ENCODE peak calls at places on chromosomes 3 and 15, in six cellular contexts. R is left ventricle myocardium inferior; L is OCI-LY7; W is upper lobe of right lung; J is psoas muscle; X is CD8-positive, alpha-beta memory T cell. G is an unnamed sample.

GRCh38 chr3:177320765-177321247 is 123.5 kb upstream of the TBL1XR1 start:
- DNase-seq in R (no peak), L (peak), X (no peak), J (no peak), W (no peak), G (peak)

GRCh38 chr15:52745326-52746161 is 44.6 kb downstream of the ONECUT1 start:
- DNase-seq in X (no peak), J (no peak), L (no peak), R (no peak), W (no peak), G (no peak)

GRCh38 chr15:40451497-40452158 is 10.9 kb downstream of the BAHD1 start:
- DNase-seq in W (no peak), X (no peak), R (no peak), L (no peak), J (no peak), G (no peak)

GRCh38 chr15:70196314-70197291 is 98.9 kb upstream of the TLE3 start:
- DNase-seq in L (peak), W (peak), X (no peak), R (no peak), J (peak), G (no peak)

GRCh38 chr3:98823791-98824190 is 60.7 kb downstream of the ST3GAL6 start:
- DNase-seq in R (no peak), J (no peak), W (no peak), L (no peak), X (no peak), G (no peak)

GRCh38 chr3:131705558-131706051 is 202.8 kb upstream of the MRPL3 start:
- DNase-seq in L (no peak), R (no peak), J (no peak), X (no peak), W (no peak), G (no peak)

GRCh38 chr3:187686874-187687273 is 15.5 kb downstream of the RTP2 start:
- DNase-seq in R (no peak), X (no peak), L (no peak), J (no peak), W (no peak), G (no peak)

GRCh38 chr3:107065094-107065861 is 312.0 kb upstream of the CCDC54 start:
- DNase-seq in X (no peak), R (no peak), J (peak), L (no peak), W (no peak), G (peak)

GRCh38 chr3:100401674-100402036 is 316 bp downstream of the LNP1 start:
- DNase-seq in J (peak), R (peak), X (peak), W (peak), L (peak), G (no peak)

GRCh38 chr15:68224546-68225250 is 4.8 kb downstream of the CLN6 start:
- DNase-seq in J (no peak), R (no peak), W (no peak), X (no peak), L (peak), G (peak)

GRCh38 chr3:13686332-13686731 is 137.4 kb downstream of the FBLN2 start:
- DNase-seq in R (no peak), X (no peak), W (no peak), J (no peak), L (no peak), G (no peak)

GRCh38 chr3:123780656-123781055 is 103.5 kb downstream of the MYLK start:
- DNase-seq in R (no peak), J (no peak), X (no peak), W (no peak), L (no peak), G (no peak)

GRCh38 chr3:45929042-45929679 is 14.1 kb upstream of the CXCR6 start:
- DNase-seq in J (no peak), L (peak), X (peak), R (no peak), W (peak), G (no peak)

GRCh38 chr15:19987389-19988048 is 554.1 kb downstream of the GOLGA6L6 start:
- DNase-seq in W (no peak), X (no peak), J (no peak), L (peak), R (no peak), G (peak)

GRCh38 chr3:27628029-27628750 is 93.9 kb downstream of the EOMES start:
- DNase-seq in L (no peak), W (no peak), R (no peak), X (no peak), J (no peak), G (peak)

GRCh38 chr3:9402410-9403228 is 5.2 kb downstream of the SETD5 start:
- DNase-seq in W (no peak), J (no peak), L (no peak), X (no peak), R (no peak), G (no peak)

GRCh38 chr3:174862101-174862500 is 3.0 kb downstream of the NAALADL2 start:
- DNase-seq in L (no peak), J (no peak), X (no peak), R (no peak), W (no peak), G (no peak)

GRCh38 chr3:55907616-55908015 is 420.5 kb upstream of the WNT5A start:
- DNase-seq in X (no peak), R (no peak), W (no peak), J (no peak), L (no peak), G (no peak)

GRCh38 chr3:164199982-164200823 is 878.1 kb downstream of the SI start:
- DNase-seq in W (no peak), R (no peak), X (no peak), J (no peak), L (no peak), G (no peak)

GRCh38 chr15:40310001-40310959 is 2.5 kb upstream of the PLCB2 start:
- DNase-seq in R (peak), L (peak), W (peak), J (peak), X (peak), G (peak)

GRCh38 chr15:31330111-31330785 is 3.6 kb downstream of the KLF13 start:
- DNase-seq in L (no peak), X (no peak), J (no peak), R (no peak), W (peak), G (no peak)

GRCh38 chr3:159964166-159964973 is 24.3 kb upstream of the IL12A start:
- DNase-seq in J (no peak), R (no peak), W (no peak), X (no peak), L (no peak), G (no peak)

GRCh38 chr3:179452166-179452544 is 885 bp upstream of the GNB4 start:
- DNase-seq in X (no peak), L (no peak), J (no peak), R (no peak), W (no peak), G (no peak)
- H3K4me3 ChIP-seq in X (peak), L (peak), J (peak), R (peak), W (peak), G (no peak)

DNA sequence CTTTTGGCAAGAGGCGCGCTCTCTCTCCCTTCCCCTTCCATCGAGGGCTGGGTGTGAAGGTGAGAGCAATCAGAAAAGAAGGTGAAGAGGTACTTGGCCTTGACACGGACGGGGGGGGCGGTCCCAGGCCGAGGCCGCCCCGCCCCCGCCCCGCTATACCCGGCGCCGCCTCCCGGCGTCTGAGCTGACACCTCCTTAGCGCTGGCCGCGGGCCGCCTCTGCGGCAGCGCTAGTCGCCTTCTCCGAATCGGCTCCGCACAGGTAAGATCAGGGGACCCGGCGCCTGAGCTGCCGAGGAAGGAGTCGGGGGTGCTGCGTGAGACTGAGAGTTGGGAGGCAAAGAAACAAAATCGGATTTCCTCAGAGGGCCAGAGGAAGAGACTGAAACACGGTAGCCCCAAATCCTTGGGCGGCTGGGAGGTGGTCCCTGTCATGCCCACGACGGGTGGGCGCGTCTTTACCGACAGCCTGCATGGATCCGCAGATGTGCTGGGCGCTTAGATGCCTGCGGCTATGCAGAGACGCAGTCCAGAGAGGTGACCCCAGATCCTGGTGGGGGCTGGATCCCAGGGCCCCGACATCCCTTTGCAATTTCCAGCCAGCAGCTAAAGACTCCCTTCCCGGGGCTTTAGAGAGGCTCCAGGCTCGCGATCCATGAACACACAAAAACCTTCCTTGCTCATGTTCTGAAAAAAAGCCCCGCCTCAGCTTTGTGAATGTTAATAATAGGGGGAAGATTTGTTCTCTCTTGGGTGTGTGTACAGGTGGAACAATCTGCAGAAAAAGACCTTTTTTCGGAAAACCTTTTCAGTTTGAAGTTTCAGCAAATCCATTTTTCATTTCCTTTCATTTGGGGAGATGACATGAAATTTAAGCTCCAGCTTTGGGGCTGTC is at the start of gene ENTPD3:
- DNase-seq in X (peak), W (peak), R (no peak), J (no peak), L (no peak), G (no peak)
- H3K4me3 ChIP-seq in X (peak), W (peak), R (peak), J (peak), L (no peak), G (no peak)

GRCh38 chr3:23763040-23763477 is 42.7 kb upstream of the UBE2E1 start:
- DNase-seq in X (no peak), W (no peak), J (no peak), R (peak), L (peak), G (no peak)

GRCh38 chr3:23760871-23761373 is 44.8 kb upstream of the UBE2E1 start:
- DNase-seq in X (no peak), R (no peak), J (no peak), L (peak), W (no peak), G (peak)

GRCh38 chr3:23761440-23761896 is 44.3 kb upstream of the UBE2E1 start:
- DNase-seq in X (no peak), R (no peak), W (no peak), L (peak), J (no peak), G (peak)

GRCh38 chr3:23764407-23764806 is 41.3 kb upstream of the UBE2E1 start:
- DNase-seq in W (no peak), J (no peak), X (no peak), L (no peak), R (no peak), G (no peak)

GRCh38 chr3:23762214-23763039 is 43.3 kb upstream of the UBE2E1 start:
- DNase-seq in J (no peak), X (no peak), L (peak), R (no peak), W (no peak), G (no peak)
- H3K4me3 ChIP-seq in J (peak), X (no peak), L (peak), R (peak), W (peak), G (no peak)

GRCh38 chr15:91255788-91256187 is 155.7 kb downstream of the SV2B start:
- DNase-seq in R (no peak), W (no peak), X (no peak), L (no peak), J (no peak), G (no peak)

GRCh38 chr15:91254766-91255165 is 154.7 kb downstream of the SV2B start:
- DNase-seq in W (no peak), R (no peak), X (no peak), L (peak), J (no peak), G (no peak)

GRCh38 chr15:91261345-91261744 is 161.3 kb downstream of the SV2B start:
- DNase-seq in L (no peak), W (no peak), J (no peak), R (no peak), X (no peak), G (no peak)

GRCh38 chr15:91257755-91258435 is 157.8 kb downstream of the SV2B start:
- DNase-seq in X (no peak), R (no peak), L (no peak), W (no peak), J (no peak), G (no peak)

GRCh38 chr15:91258436-91258779 is 158.4 kb downstream of the SV2B start:
- DNase-seq in R (no peak), J (no peak), L (peak), W (no peak), X (no peak), G (peak)
- H3K4me3 ChIP-seq in R (no peak), J (no peak), L (no peak), W (no peak), X (no peak), G (peak)

DNA sequence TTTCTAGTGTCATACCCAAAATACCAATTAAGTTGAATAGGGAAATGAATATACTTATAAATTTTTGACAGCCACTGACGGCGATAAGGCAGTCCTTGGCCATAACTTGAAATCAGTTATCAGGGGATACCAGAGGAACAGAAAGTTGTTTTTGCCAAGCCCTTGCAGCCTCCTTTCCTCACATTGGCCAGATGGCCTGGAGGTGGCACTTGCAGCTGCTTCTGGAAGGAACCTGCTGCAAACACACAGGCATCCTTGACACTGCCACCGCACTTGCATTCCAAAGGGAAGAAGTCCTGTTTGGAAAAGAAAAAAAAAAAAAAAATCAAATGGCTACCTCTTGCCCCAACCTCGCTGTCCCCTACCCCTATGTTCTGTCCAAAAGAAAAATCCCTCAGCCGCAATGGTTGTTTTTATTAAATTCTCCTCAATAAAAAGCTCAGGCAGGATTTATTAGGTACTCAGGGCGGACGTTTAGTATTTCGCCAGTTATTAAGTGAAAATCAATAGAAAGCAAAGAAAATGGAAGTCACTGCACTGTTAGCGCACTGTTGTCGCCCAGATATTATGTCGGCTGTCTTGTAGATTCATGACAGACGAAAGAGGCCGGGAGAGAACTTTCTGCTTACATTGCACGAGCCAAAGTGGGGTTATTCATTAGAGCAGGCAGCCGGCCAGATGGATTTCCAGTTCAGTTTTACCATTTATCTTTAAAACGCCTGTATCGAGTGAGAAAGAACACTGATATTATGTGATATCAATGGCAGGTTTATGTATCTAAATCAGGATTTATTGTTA is 866.2 kb upstream of the NR2F2 start:
- DNase-seq in R (no peak), X (no peak), J (no peak), L (no peak), W (no peak), G (no peak)
- H3K4me3 ChIP-seq in R (no peak), X (no peak), J (no peak), L (no peak), W (no peak), G (no peak)

GRCh38 chr3:127544151-127544805 is 46.3 kb downstream of the TPRA1 start:
- DNase-seq in X (peak), J (peak), R (peak), W (peak), L (peak), G (peak)
- H3K4me3 ChIP-seq in X (no peak), J (no peak), R (no peak), W (no peak), L (no peak), G (no peak)

DNA sequence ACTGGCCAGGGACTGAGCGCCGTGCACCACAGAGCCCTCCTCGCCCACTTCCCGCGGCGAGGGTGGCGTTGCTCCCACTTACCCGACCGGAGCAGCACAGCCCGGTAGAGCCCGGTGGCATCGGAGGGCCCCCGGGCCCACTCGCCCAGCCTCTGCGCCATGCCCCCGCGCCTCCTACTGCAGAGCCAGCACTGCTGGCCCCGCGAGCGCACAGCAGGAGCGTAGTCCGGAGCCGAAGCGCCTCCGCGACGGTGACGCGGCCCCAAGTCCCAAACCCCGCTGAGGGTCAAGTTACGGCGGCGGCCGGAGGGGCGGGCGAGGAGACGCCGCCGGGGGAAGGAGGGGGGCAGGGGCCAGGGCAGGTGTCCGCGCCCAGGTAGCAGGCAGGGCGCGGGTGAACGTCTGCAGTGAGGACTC is 9.6 kb upstream of the FAM107A start:
- DNase-seq in L (no peak), W (no peak), X (no peak), R (no peak), J (no peak), G (no peak)
- H3K4me3 ChIP-seq in L (no peak), W (no peak), X (no peak), R (peak), J (no peak), G (no peak)

GRCh38 chr3:139491966-139492365 is 15.7 kb upstream of the RBP2 start:
- DNase-seq in L (no peak), R (no peak), J (no peak), X (no peak), W (no peak), G (no peak)
- H3K4me3 ChIP-seq in L (no peak), R (no peak), J (no peak), X (no peak), W (no peak), G (no peak)

G was measured in Jurkat, Clone E6-1.